ENCODE peak calls at places on chromosome 12, in five cellular contexts. P is CD8-positive, alpha-beta T cell; N is neuronal stem cell; E is spleen; G is psoas muscle. R is an unnamed sample. For H3K4me1, the result is how much of the 10 kb centered on the place peaks cover.

GRCh38 chr12:58364389-58365086 is 423.2 kb downstream of the ATP23 start:
- DNase-seq in P (no peak), N (no peak), E (no peak), G (no peak), R (no peak)

GRCh38 chr12:2523317-2523716 is 271.5 kb upstream of the FKBP4 start:
- DNase-seq in P (no peak), N (no peak), E (no peak), G (no peak), R (no peak)

GRCh38 chr12:119115296-119115905 is 63.3 kb upstream of the HSPB8 start:
- DNase-seq in P (no peak), N (peak), E (no peak), G (no peak), R (peak)

GRCh38 chr12:15274561-15274967 is 47.7 kb upstream of the PTPRO start:
- DNase-seq in P (no peak), N (no peak), E (no peak), G (no peak), R (no peak)

GRCh38 chr12:92445253-92446081 is 257.3 kb upstream of the PLEKHG7 start:
- DNase-seq in P (no peak), N (no peak), E (peak), G (no peak), R (no peak)

GRCh38 chr12:74689071-74689655 is 151.5 kb downstream of the ATXN7L3B start:
- DNase-seq in P (no peak), N (peak), E (no peak), G (no peak), R (peak)

GRCh38 chr12:8894378-8894777 is 19.9 kb upstream of the PHC1 start:
- DNase-seq in P (no peak), N (no peak), E (no peak), G (no peak), R (no peak)

GRCh38 chr12:131757111-131757510 is 46.2 kb downstream of the SFSWAP start:
- DNase-seq in P (no peak), N (no peak), E (no peak), G (no peak), R (no peak)

GRCh38 chr12:15720299-15720698 is 68.9 kb downstream of the EPS8 start:
- DNase-seq in P (no peak), N (no peak), E (no peak), G (no peak), R (no peak)

GRCh38 chr12:76777765-76778216 is 13.9 kb downstream of the ZDHHC17 start:
- DNase-seq in P (no peak), N (no peak), E (no peak), G (no peak), R (no peak)

GRCh38 chr12:65656904-65657351 is 167.4 kb upstream of the HMGA2 start:
- DNase-seq in P (no peak), N (no peak), E (no peak), G (no peak), R (no peak)

GRCh38 chr12:80802652-80803051 is 85.9 kb downstream of the MYF5 start:
- DNase-seq in P (no peak), N (no peak), E (no peak), G (no peak), R (no peak)

GRCh38 chr12:105355752-105356151 is 25.3 kb downstream of the C12orf75 start:
- DNase-seq in P (no peak), N (no peak), E (no peak), G (no peak), R (no peak)

GRCh38 chr12:128007250-128007649 is 259.7 kb upstream of the TMEM132C start:
- DNase-seq in P (no peak), N (no peak), E (no peak), G (no peak), R (no peak)

GRCh38 chr12:79658221-79658620 is 32.5 kb downstream of the PAWR start:
- DNase-seq in P (no peak), N (no peak), E (no peak), G (no peak), R (no peak)

GRCh38 chr12:93419388-93420034 is 22.2 kb downstream of the UBE2N start:
- DNase-seq in P (no peak), N (no peak), E (no peak), G (no peak), R (peak)

GRCh38 chr12:109461846-109462766 is 15.0 kb downstream of the KCTD10 start:
- DNase-seq in P (no peak), N (no peak), E (peak), G (peak), R (no peak)

GRCh38 chr12:80632835-80633234 is 74.6 kb upstream of the MYF6 start:
- DNase-seq in P (no peak), N (peak), E (no peak), G (peak), R (no peak)

GRCh38 chr12:26122681-26123481 is 2.0 kb downstream of the BHLHE41 start:
- DNase-seq in P (no peak), N (peak), E (peak), G (peak), R (peak)

GRCh38 chr12:53791735-53792326 is 40.1 kb upstream of the CISTR start:
- DNase-seq in P (peak), N (no peak), E (no peak), G (peak), R (peak)

GRCh38 chr12:32896438-32897275 is at the start of gene PKP2:
- DNase-seq in P (no peak), N (peak), E (peak), G (peak), R (no peak)

GRCh38 chr12:128853321-128854197 is at the start of gene GLT1D1:
- DNase-seq in P (no peak), N (peak), E (peak), G (no peak), R (no peak)

GRCh38 chr12:10033783-10034381 is 3.4 kb downstream of the CLEC9A start:
- DNase-seq in P (no peak), N (no peak), E (no peak), G (no peak), R (no peak)

GRCh38 chr12:100987552-100988277 is 193.1 kb downstream of the ANO4 start:
- DNase-seq in P (no peak), N (peak), E (no peak), G (no peak), R (no peak)

GRCh38 chr12:128078311-128078851 is 188.6 kb upstream of the TMEM132C start:
- DNase-seq in P (no peak), N (peak), E (no peak), G (no peak), R (no peak)

GRCh38 chr12:58161773-58162172 is 220.4 kb downstream of the ATP23 start:
- DNase-seq in P (no peak), N (no peak), E (no peak), G (no peak), R (no peak)

GRCh38 chr12:108865169-108865568 is 7.8 kb upstream of the SSH1 start:
- DNase-seq in P (no peak), N (no peak), E (peak), G (no peak), R (no peak)

GRCh38 chr12:93877446-93877845 is 200.3 kb downstream of the CRADD start:
- DNase-seq in P (no peak), N (no peak), E (no peak), G (no peak), R (no peak)

GRCh38 chr12:117807946-117808345 is 160.8 kb downstream of the KSR2 start:
- DNase-seq in P (no peak), N (no peak), E (no peak), G (no peak), R (no peak)

GRCh38 chr12:22518998-22519397 is 25.3 kb downstream of the C2CD5 start:
- DNase-seq in P (no peak), N (no peak), E (no peak), G (no peak), R (no peak)

GRCh38 chr12:11941601-11942360 is 129.0 kb upstream of the BCL2L14 start:
- DNase-seq in P (no peak), N (no peak), E (no peak), G (no peak), R (no peak)

GRCh38 chr12:30000401-30000800 is 216.7 kb upstream of the TMTC1 start:
- DNase-seq in P (no peak), N (no peak), E (no peak), G (no peak), R (no peak)

GRCh38 chr12:30010071-30011052 is 226.6 kb upstream of the TMTC1 start:
- DNase-seq in P (no peak), N (no peak), E (no peak), G (no peak), R (no peak)

GRCh38 chr12:30002677-30003076 is 218.9 kb upstream of the TMTC1 start:
- DNase-seq in P (no peak), N (no peak), E (no peak), G (no peak), R (no peak)

GRCh38 chr12:30003321-30003720 is 219.6 kb upstream of the TMTC1 start:
- DNase-seq in P (no peak), N (no peak), E (no peak), G (no peak), R (no peak)

GRCh38 chr12:30006021-30006420 is 222.3 kb upstream of the TMTC1 start:
- DNase-seq in P (no peak), N (no peak), E (no peak), G (no peak), R (no peak)
- H3K27ac ChIP-seq in P (no peak), N (no peak), E (no peak), G (no peak), R (no peak)

DNA sequence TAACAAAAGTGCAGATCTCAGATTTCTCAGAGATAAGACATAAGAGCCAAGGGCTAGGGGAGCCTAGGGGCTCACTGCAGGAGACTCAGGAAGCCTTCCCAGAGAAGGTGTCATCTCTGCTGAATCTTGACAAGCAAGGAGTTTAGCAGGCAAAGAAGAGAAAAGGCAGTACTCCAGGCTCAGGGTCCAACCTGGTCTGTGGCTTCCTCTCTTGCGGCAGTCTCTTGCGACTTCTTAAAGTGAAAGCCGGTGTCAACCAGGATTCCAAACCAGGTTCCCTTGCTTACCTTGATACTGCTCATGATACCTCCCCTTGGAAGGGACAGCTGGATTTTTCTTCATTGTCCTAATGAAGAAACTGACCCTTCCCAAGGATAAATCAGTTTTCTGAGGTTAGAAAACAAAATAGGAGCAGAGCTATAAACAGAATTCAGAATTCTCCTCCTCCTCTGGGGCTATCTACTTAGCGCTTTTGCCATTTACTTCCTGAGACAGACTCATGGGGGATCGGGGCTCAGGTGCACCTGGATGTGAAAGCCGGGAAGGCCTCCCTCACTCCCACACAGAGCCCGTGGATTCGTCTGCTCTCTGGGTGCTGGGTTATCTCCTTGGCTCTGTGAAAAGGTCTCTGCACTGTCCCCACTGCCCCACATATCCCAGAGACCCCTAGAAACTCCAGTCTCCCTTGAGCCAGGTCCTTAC is 1.8 kb upstream of the SCNN1A start:
- DNase-seq in P (no peak), N (no peak), E (no peak), G (no peak), R (no peak)
- H3K4me1 ChIP-seq in P (under half), N (under half), E (half or more), G (under half), R (under half)

GRCh38 chr12:52086944-52087835 is 7.7 kb downstream of the SMIM41 start:
- DNase-seq in P (no peak), N (no peak), E (peak), G (peak), R (no peak)
- H3K27ac ChIP-seq in P (no peak), N (no peak), E (no peak), G (peak), R (no peak)

DNA sequence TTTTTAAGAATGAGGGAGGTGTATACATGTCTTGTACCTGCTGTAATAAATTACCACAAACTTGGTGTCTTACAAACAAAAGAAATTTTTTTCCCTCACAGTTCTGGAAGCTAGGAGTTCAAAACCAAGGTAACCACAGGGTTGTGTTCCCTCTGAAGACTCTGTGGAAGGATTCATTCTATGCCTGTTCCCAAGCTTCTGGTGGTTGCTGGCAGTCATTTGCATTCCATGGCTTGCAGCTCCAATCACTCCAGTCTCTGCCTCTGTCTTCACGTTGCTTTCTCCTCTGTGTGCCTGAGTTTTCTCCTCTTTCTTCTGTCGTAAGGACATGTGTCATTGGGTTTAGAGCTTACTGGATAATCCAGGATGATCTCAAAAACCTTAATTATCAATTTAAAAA is 15.4 kb upstream of the ZNF641 start:
- DNase-seq in P (no peak), N (no peak), E (no peak), G (no peak), R (no peak)
- H3K4me1 ChIP-seq in P (under half), N (under half), E (under half), G (under half), R (under half)

GRCh38 chr12:18403182-18403581 is 141.9 kb downstream of the PIK3C2G start:
- DNase-seq in P (no peak), N (no peak), E (no peak), G (no peak), R (no peak)
- H3K27ac ChIP-seq in P (no peak), N (no peak), E (no peak), G (no peak), R (no peak)

R was measured in CD4-positive, alpha-beta memory T cell.